ENCODE peak calls at places on chromosomes 5 and 9, in six cellular contexts. One of them, this sample, is unnamed.

GRCh38 chr5:165157209-165157608 is 1651.8 kb downstream of the MAT2B start:
- DNase-seq in sigmoid colon: no peak
- DNase-seq in A673: no peak
- DNase-seq in CD8-positive, alpha-beta T cell: no peak
- DNase-seq in effector memory CD4-positive, alpha-beta T cell: no peak
- DNase-seq in IMR-90: no peak
- DNase-seq in this sample: no peak

GRCh38 chr5:59391576-59391975 is 501.9 kb downstream of the PDE4D start:
- DNase-seq in sigmoid colon: no peak
- DNase-seq in A673: no peak
- DNase-seq in IMR-90: no peak
- DNase-seq in CD8-positive, alpha-beta T cell: no peak
- DNase-seq in effector memory CD4-positive, alpha-beta T cell: no peak
- DNase-seq in this sample: no peak

GRCh38 chr5:10406636-10407035 is 35.0 kb upstream of the ROPN1L start:
- DNase-seq in effector memory CD4-positive, alpha-beta T cell: no peak
- DNase-seq in sigmoid colon: no peak
- DNase-seq in CD8-positive, alpha-beta T cell: no peak
- DNase-seq in IMR-90: no peak
- DNase-seq in A673: peak
- DNase-seq in this sample: no peak

GRCh38 chr9:13621871-13622564 is 342.5 kb upstream of the MPDZ start:
- DNase-seq in A673: no peak
- DNase-seq in effector memory CD4-positive, alpha-beta T cell: no peak
- DNase-seq in CD8-positive, alpha-beta T cell: no peak
- DNase-seq in sigmoid colon: no peak
- DNase-seq in IMR-90: no peak
- DNase-seq in this sample: no peak

GRCh38 chr9:129408535-129409215 is 212.2 kb downstream of the C9orf50 start:
- DNase-seq in effector memory CD4-positive, alpha-beta T cell: no peak
- DNase-seq in IMR-90: no peak
- DNase-seq in CD8-positive, alpha-beta T cell: no peak
- DNase-seq in A673: no peak
- DNase-seq in sigmoid colon: no peak
- DNase-seq in this sample: peak

GRCh38 chr5:134735243-134735642 is 3.1 kb upstream of the CAMLG start:
- DNase-seq in IMR-90: no peak
- DNase-seq in sigmoid colon: no peak
- DNase-seq in effector memory CD4-positive, alpha-beta T cell: no peak
- DNase-seq in CD8-positive, alpha-beta T cell: no peak
- DNase-seq in A673: no peak
- DNase-seq in this sample: no peak

GRCh38 chr5:54889826-54890225 is 95.6 kb downstream of the ESM1 start:
- DNase-seq in A673: peak
- DNase-seq in CD8-positive, alpha-beta T cell: no peak
- DNase-seq in sigmoid colon: no peak
- DNase-seq in effector memory CD4-positive, alpha-beta T cell: no peak
- DNase-seq in IMR-90: peak
- DNase-seq in this sample: no peak

GRCh38 chr9:135989722-135990467 is 28.7 kb upstream of the UBAC1 start:
- DNase-seq in CD8-positive, alpha-beta T cell: peak
- DNase-seq in IMR-90: no peak
- DNase-seq in effector memory CD4-positive, alpha-beta T cell: no peak
- DNase-seq in A673: peak
- DNase-seq in sigmoid colon: no peak
- DNase-seq in this sample: peak

GRCh38 chr9:92724528-92725265 is 39.9 kb downstream of the BICD2 start:
- DNase-seq in sigmoid colon: no peak
- DNase-seq in effector memory CD4-positive, alpha-beta T cell: no peak
- DNase-seq in A673: no peak
- DNase-seq in IMR-90: no peak
- DNase-seq in CD8-positive, alpha-beta T cell: peak
- DNase-seq in this sample: no peak

GRCh38 chr9:78235296-78235770 is 542 bp upstream of the CEP78 start:
- DNase-seq in IMR-90: peak
- DNase-seq in sigmoid colon: no peak
- DNase-seq in CD8-positive, alpha-beta T cell: no peak
- DNase-seq in effector memory CD4-positive, alpha-beta T cell: no peak
- DNase-seq in A673: no peak
- DNase-seq in this sample: no peak

GRCh38 chr5:93607367-93608258 is 24.6 kb downstream of the NR2F1 start:
- DNase-seq in A673: peak
- DNase-seq in effector memory CD4-positive, alpha-beta T cell: no peak
- DNase-seq in sigmoid colon: no peak
- DNase-seq in IMR-90: peak
- DNase-seq in CD8-positive, alpha-beta T cell: no peak
- DNase-seq in this sample: no peak

GRCh38 chr9:133470427-133470924 is 8.4 kb downstream of the SLC2A6 start:
- DNase-seq in IMR-90: no peak
- DNase-seq in A673: no peak
- DNase-seq in sigmoid colon: no peak
- DNase-seq in CD8-positive, alpha-beta T cell: no peak
- DNase-seq in effector memory CD4-positive, alpha-beta T cell: no peak
- DNase-seq in this sample: no peak

GRCh38 chr5:8993031-8993430 is 552.8 kb downstream of the SEMA5A start:
- DNase-seq in IMR-90: no peak
- DNase-seq in CD8-positive, alpha-beta T cell: no peak
- DNase-seq in A673: no peak
- DNase-seq in effector memory CD4-positive, alpha-beta T cell: no peak
- DNase-seq in sigmoid colon: no peak
- DNase-seq in this sample: no peak

GRCh38 chr9:96164268-96164683 is 137.7 kb downstream of the HSD17B3 start:
- DNase-seq in IMR-90: no peak
- DNase-seq in CD8-positive, alpha-beta T cell: no peak
- DNase-seq in A673: no peak
- DNase-seq in sigmoid colon: peak
- DNase-seq in effector memory CD4-positive, alpha-beta T cell: no peak
- DNase-seq in this sample: no peak

GRCh38 chr5:72767289-72768010 is 49.0 kb upstream of the TNPO1 start:
- DNase-seq in CD8-positive, alpha-beta T cell: no peak
- DNase-seq in effector memory CD4-positive, alpha-beta T cell: no peak
- DNase-seq in IMR-90: no peak
- DNase-seq in A673: peak
- DNase-seq in sigmoid colon: no peak
- DNase-seq in this sample: no peak

GRCh38 chr5:143440448-143441102 is 37.1 kb upstream of the NR3C1 start:
- DNase-seq in sigmoid colon: no peak
- DNase-seq in effector memory CD4-positive, alpha-beta T cell: no peak
- DNase-seq in IMR-90: no peak
- DNase-seq in CD8-positive, alpha-beta T cell: no peak
- DNase-seq in A673: peak
- DNase-seq in this sample: no peak

GRCh38 chr9:77896269-77897245 is 135.1 kb downstream of the GNAQ start:
- DNase-seq in CD8-positive, alpha-beta T cell: no peak
- DNase-seq in effector memory CD4-positive, alpha-beta T cell: no peak
- DNase-seq in A673: peak
- DNase-seq in sigmoid colon: no peak
- DNase-seq in IMR-90: no peak
- DNase-seq in this sample: peak

GRCh38 chr9:131854334-131854733 is 114.5 kb upstream of the RAPGEF1 start:
- DNase-seq in A673: no peak
- DNase-seq in sigmoid colon: peak
- DNase-seq in CD8-positive, alpha-beta T cell: no peak
- DNase-seq in IMR-90: no peak
- DNase-seq in effector memory CD4-positive, alpha-beta T cell: no peak
- DNase-seq in this sample: no peak

GRCh38 chr5:56910123-56910951 is 941 bp downstream of the SETD9 start:
- DNase-seq in A673: peak
- DNase-seq in IMR-90: no peak
- DNase-seq in sigmoid colon: peak
- DNase-seq in CD8-positive, alpha-beta T cell: no peak
- DNase-seq in effector memory CD4-positive, alpha-beta T cell: peak
- DNase-seq in this sample: peak

GRCh38 chr5:72063219-72063819 is 44.0 kb upstream of the MAP1B start:
- DNase-seq in effector memory CD4-positive, alpha-beta T cell: no peak
- DNase-seq in IMR-90: peak
- DNase-seq in CD8-positive, alpha-beta T cell: no peak
- DNase-seq in A673: peak
- DNase-seq in sigmoid colon: no peak
- DNase-seq in this sample: no peak

GRCh38 chr9:6215562-6215961 is at the start of gene IL33:
- DNase-seq in A673: peak
- DNase-seq in IMR-90: no peak
- DNase-seq in effector memory CD4-positive, alpha-beta T cell: no peak
- DNase-seq in sigmoid colon: peak
- DNase-seq in CD8-positive, alpha-beta T cell: no peak
- DNase-seq in this sample: no peak

GRCh38 chr9:92036411-92036746 is 78.8 kb downstream of the SPTLC1 start:
- DNase-seq in effector memory CD4-positive, alpha-beta T cell: no peak
- DNase-seq in A673: no peak
- DNase-seq in sigmoid colon: no peak
- DNase-seq in IMR-90: no peak
- DNase-seq in CD8-positive, alpha-beta T cell: no peak
- DNase-seq in this sample: no peak

DNA sequence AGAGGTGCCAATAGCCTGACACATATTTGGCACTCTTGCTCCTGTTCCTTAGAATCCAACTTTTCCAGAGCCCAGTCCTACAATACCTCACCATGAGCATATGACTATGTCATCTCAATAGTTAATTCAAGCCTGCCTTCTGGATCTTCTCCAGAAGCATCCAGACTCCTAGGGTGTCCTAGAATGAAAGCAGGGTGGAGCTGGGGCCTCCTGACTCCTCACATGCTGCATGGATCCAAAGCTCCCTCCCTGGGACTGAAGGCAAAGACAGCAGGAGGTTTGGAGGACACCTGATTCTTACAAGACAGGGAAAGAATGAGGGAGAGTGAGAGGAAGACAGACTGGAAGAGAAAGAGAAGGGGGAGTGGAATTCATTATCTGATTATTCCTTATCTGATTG is 37.9 kb downstream of the SH3TC2 start:
- DNase-seq in effector memory CD4-positive, alpha-beta T cell: no peak
- DNase-seq in A673: no peak
- DNase-seq in CD8-positive, alpha-beta T cell: no peak
- DNase-seq in IMR-90: no peak
- DNase-seq in sigmoid colon: no peak
- DNase-seq in this sample: no peak
- H3K27ac ChIP-seq in effector memory CD4-positive, alpha-beta T cell: no peak
- H3K27ac ChIP-seq in A673: no peak
- H3K27ac ChIP-seq in CD8-positive, alpha-beta T cell: no peak
- H3K27ac ChIP-seq in IMR-90: no peak
- H3K27ac ChIP-seq in sigmoid colon: no peak
- H3K27ac ChIP-seq in this sample: no peak

GRCh38 chr9:88740844-88741243 is 205.9 kb downstream of the NXNL2 start:
- DNase-seq in sigmoid colon: no peak
- DNase-seq in CD8-positive, alpha-beta T cell: no peak
- DNase-seq in A673: no peak
- DNase-seq in IMR-90: no peak
- DNase-seq in effector memory CD4-positive, alpha-beta T cell: no peak
- DNase-seq in this sample: no peak

GRCh38 chr9:88739373-88739772 is 204.4 kb downstream of the NXNL2 start:
- DNase-seq in sigmoid colon: no peak
- DNase-seq in CD8-positive, alpha-beta T cell: no peak
- DNase-seq in IMR-90: no peak
- DNase-seq in effector memory CD4-positive, alpha-beta T cell: no peak
- DNase-seq in A673: no peak
- DNase-seq in this sample: no peak

GRCh38 chr9:88745281-88746001 is 210.5 kb downstream of the NXNL2 start:
- DNase-seq in sigmoid colon: peak
- DNase-seq in CD8-positive, alpha-beta T cell: no peak
- DNase-seq in effector memory CD4-positive, alpha-beta T cell: no peak
- DNase-seq in IMR-90: peak
- DNase-seq in A673: peak
- DNase-seq in this sample: no peak

GRCh38 chr9:88741335-88741734 is 206.4 kb downstream of the NXNL2 start:
- DNase-seq in IMR-90: no peak
- DNase-seq in A673: peak
- DNase-seq in CD8-positive, alpha-beta T cell: no peak
- DNase-seq in sigmoid colon: no peak
- DNase-seq in effector memory CD4-positive, alpha-beta T cell: no peak
- DNase-seq in this sample: no peak

GRCh38 chr9:88742483-88742882 is 207.5 kb downstream of the NXNL2 start:
- DNase-seq in IMR-90: peak
- DNase-seq in CD8-positive, alpha-beta T cell: no peak
- DNase-seq in sigmoid colon: no peak
- DNase-seq in A673: peak
- DNase-seq in effector memory CD4-positive, alpha-beta T cell: no peak
- DNase-seq in this sample: no peak
- H3K27ac ChIP-seq in IMR-90: peak
- H3K27ac ChIP-seq in CD8-positive, alpha-beta T cell: no peak
- H3K27ac ChIP-seq in sigmoid colon: no peak
- H3K27ac ChIP-seq in A673: no peak
- H3K27ac ChIP-seq in effector memory CD4-positive, alpha-beta T cell: no peak
- H3K27ac ChIP-seq in this sample: no peak

DNA sequence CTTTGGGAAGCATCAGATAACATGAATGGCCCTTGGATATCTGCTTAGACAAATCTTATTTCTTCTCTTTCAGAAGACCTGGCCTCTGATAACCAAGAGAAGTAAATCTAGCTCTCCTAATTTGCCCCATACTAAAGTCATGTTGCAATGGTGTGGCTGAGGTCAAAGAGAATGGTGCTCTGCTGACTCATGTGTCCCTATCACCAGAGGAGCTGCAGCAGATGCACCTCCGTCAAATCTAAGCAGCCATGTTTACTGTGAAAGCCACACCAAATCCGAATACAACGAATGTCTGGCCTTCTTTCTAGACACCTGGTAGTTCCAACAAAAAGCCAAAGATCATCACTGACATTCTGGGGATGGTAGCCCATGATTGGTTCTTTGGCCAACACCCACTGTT is 23.2 kb downstream of the RETREG1 start:
- DNase-seq in sigmoid colon: no peak
- DNase-seq in A673: no peak
- DNase-seq in effector memory CD4-positive, alpha-beta T cell: no peak
- DNase-seq in IMR-90: no peak
- DNase-seq in CD8-positive, alpha-beta T cell: peak
- DNase-seq in this sample: no peak
- H3K27ac ChIP-seq in sigmoid colon: no peak
- H3K27ac ChIP-seq in A673: no peak
- H3K27ac ChIP-seq in effector memory CD4-positive, alpha-beta T cell: no peak
- H3K27ac ChIP-seq in IMR-90: no peak
- H3K27ac ChIP-seq in CD8-positive, alpha-beta T cell: no peak
- H3K27ac ChIP-seq in this sample: no peak

DNA sequence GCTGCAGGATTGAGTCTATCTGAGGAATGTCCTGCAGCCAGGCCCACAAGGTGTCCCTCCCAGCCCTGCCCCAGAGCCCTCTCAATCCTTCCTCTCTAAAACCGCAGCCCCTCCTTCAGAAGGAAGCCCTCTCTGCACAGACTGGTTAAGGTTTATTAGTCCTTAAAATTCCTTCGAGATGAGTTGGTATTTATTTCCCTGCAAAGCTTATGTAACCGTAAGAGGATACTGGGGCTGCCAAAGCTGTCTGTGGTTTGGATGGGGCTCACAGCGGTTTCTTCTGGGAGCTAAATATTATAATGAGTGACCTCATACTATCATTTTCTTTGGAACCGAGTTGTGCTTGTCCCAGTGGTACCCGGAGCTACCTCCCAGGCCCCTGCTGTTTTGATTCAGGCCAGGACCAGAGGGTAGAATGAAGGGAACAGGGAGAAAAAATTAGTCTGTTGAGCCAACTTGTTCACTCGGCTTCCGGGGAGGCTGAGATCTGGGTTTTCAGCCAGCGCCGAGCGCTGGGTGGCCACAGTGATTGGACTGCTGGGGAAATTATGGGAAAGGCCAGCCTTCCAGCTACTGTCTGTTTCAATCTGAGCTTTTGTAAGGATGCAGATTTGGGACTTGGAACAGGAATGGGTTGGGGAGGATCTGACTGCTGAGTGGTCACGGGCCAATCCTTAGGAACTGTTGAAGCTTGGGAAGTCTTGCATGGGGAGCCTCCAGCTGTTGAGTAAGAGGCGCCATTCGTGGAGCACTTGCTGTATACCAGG is 107.5 kb downstream of the NDFIP1 start:
- DNase-seq in CD8-positive, alpha-beta T cell: no peak
- DNase-seq in A673: peak
- DNase-seq in effector memory CD4-positive, alpha-beta T cell: no peak
- DNase-seq in sigmoid colon: peak
- DNase-seq in IMR-90: peak
- DNase-seq in this sample: no peak
- H3K27ac ChIP-seq in CD8-positive, alpha-beta T cell: no peak
- H3K27ac ChIP-seq in A673: no peak
- H3K27ac ChIP-seq in effector memory CD4-positive, alpha-beta T cell: no peak
- H3K27ac ChIP-seq in sigmoid colon: peak
- H3K27ac ChIP-seq in IMR-90: peak
- H3K27ac ChIP-seq in this sample: no peak

This sample was measured in substantia nigra.